ENCODE peak calls at places on chromosomes 2 and 18, in eight cellular contexts. One of them, this sample, is unnamed. For H3K9me3, the result is how much of the 10 kb centered on the place peaks cover.

GRCh38 chr2:46171441-46171953 is 125.7 kb upstream of the EPAS1 start:
- DNase-seq in stomach: no peak
- DNase-seq in PC-9: peak
- DNase-seq in colonic mucosa: no peak
- DNase-seq in tibial artery: no peak
- DNase-seq in spleen: no peak
- DNase-seq in CD8-positive, alpha-beta T cell: no peak
- DNase-seq in suprapubic skin: no peak
- DNase-seq in this sample: no peak

GRCh38 chr18:79600596-79600995 is 79.0 kb upstream of the CTDP1 start:
- DNase-seq in stomach: no peak
- DNase-seq in CD8-positive, alpha-beta T cell: no peak
- DNase-seq in suprapubic skin: no peak
- DNase-seq in tibial artery: peak
- DNase-seq in colonic mucosa: no peak
- DNase-seq in PC-9: no peak
- DNase-seq in spleen: peak
- DNase-seq in this sample: no peak

GRCh38 chr2:161592713-161593112 is 31.5 kb upstream of the SLC4A10 start:
- DNase-seq in CD8-positive, alpha-beta T cell: no peak
- DNase-seq in tibial artery: no peak
- DNase-seq in stomach: no peak
- DNase-seq in suprapubic skin: no peak
- DNase-seq in colonic mucosa: no peak
- DNase-seq in PC-9: no peak
- DNase-seq in spleen: no peak
- DNase-seq in this sample: no peak

GRCh38 chr2:238290079-238290478 is 1.7 kb upstream of the PER2 start:
- DNase-seq in spleen: peak
- DNase-seq in suprapubic skin: peak
- DNase-seq in stomach: peak
- DNase-seq in CD8-positive, alpha-beta T cell: no peak
- DNase-seq in colonic mucosa: peak
- DNase-seq in tibial artery: peak
- DNase-seq in PC-9: peak
- DNase-seq in this sample: peak

GRCh38 chr2:24382363-24383021 is 22.2 kb upstream of the ITSN2 start:
- DNase-seq in CD8-positive, alpha-beta T cell: peak
- DNase-seq in spleen: peak
- DNase-seq in PC-9: peak
- DNase-seq in suprapubic skin: no peak
- DNase-seq in colonic mucosa: peak
- DNase-seq in stomach: peak
- DNase-seq in tibial artery: peak
- DNase-seq in this sample: peak

GRCh38 chr2:37322368-37322767 is 2.3 kb downstream of the PRKD3 start:
- DNase-seq in tibial artery: no peak
- DNase-seq in CD8-positive, alpha-beta T cell: no peak
- DNase-seq in colonic mucosa: no peak
- DNase-seq in stomach: no peak
- DNase-seq in PC-9: no peak
- DNase-seq in spleen: no peak
- DNase-seq in suprapubic skin: no peak
- DNase-seq in this sample: no peak

GRCh38 chr18:79708412-79708811 is 28.8 kb downstream of the CTDP1 start:
- DNase-seq in suprapubic skin: no peak
- DNase-seq in colonic mucosa: no peak
- DNase-seq in CD8-positive, alpha-beta T cell: no peak
- DNase-seq in tibial artery: no peak
- DNase-seq in PC-9: no peak
- DNase-seq in stomach: no peak
- DNase-seq in spleen: peak
- DNase-seq in this sample: no peak

GRCh38 chr2:198991431-198991830 is 466.3 kb downstream of the SATB2 start:
- DNase-seq in colonic mucosa: no peak
- DNase-seq in stomach: no peak
- DNase-seq in CD8-positive, alpha-beta T cell: no peak
- DNase-seq in PC-9: no peak
- DNase-seq in tibial artery: no peak
- DNase-seq in spleen: no peak
- DNase-seq in suprapubic skin: no peak
- DNase-seq in this sample: no peak

GRCh38 chr2:158034198-158034831 is 67.4 kb upstream of the UPP2 start:
- DNase-seq in PC-9: no peak
- DNase-seq in stomach: peak
- DNase-seq in CD8-positive, alpha-beta T cell: no peak
- DNase-seq in spleen: no peak
- DNase-seq in colonic mucosa: peak
- DNase-seq in tibial artery: no peak
- DNase-seq in suprapubic skin: no peak
- DNase-seq in this sample: peak

GRCh38 chr2:232927793-232928563 is 57.9 kb downstream of the SNORC start:
- DNase-seq in tibial artery: no peak
- DNase-seq in colonic mucosa: no peak
- DNase-seq in CD8-positive, alpha-beta T cell: no peak
- DNase-seq in suprapubic skin: no peak
- DNase-seq in PC-9: no peak
- DNase-seq in spleen: no peak
- DNase-seq in stomach: no peak
- DNase-seq in this sample: no peak

GRCh38 chr2:113208995-113209868 is 35.5 kb downstream of the PSD4 start:
- DNase-seq in spleen: no peak
- DNase-seq in CD8-positive, alpha-beta T cell: no peak
- DNase-seq in suprapubic skin: no peak
- DNase-seq in tibial artery: peak
- DNase-seq in colonic mucosa: no peak
- DNase-seq in PC-9: no peak
- DNase-seq in stomach: no peak
- DNase-seq in this sample: no peak

GRCh38 chr2:233380132-233381012 is 26.1 kb downstream of the DGKD start:
- DNase-seq in spleen: no peak
- DNase-seq in stomach: no peak
- DNase-seq in tibial artery: no peak
- DNase-seq in PC-9: no peak
- DNase-seq in suprapubic skin: peak
- DNase-seq in CD8-positive, alpha-beta T cell: no peak
- DNase-seq in colonic mucosa: no peak
- DNase-seq in this sample: no peak

GRCh38 chr2:77397763-77398162 is 124.4 kb downstream of the LRRTM4 start:
- DNase-seq in spleen: no peak
- DNase-seq in stomach: no peak
- DNase-seq in CD8-positive, alpha-beta T cell: no peak
- DNase-seq in PC-9: no peak
- DNase-seq in colonic mucosa: no peak
- DNase-seq in tibial artery: no peak
- DNase-seq in suprapubic skin: no peak
- DNase-seq in this sample: no peak

GRCh38 chr2:223218587-223219178 is 166.7 kb downstream of the KCNE4 start:
- DNase-seq in colonic mucosa: no peak
- DNase-seq in stomach: no peak
- DNase-seq in tibial artery: no peak
- DNase-seq in spleen: no peak
- DNase-seq in PC-9: no peak
- DNase-seq in CD8-positive, alpha-beta T cell: no peak
- DNase-seq in suprapubic skin: no peak
- DNase-seq in this sample: no peak

GRCh38 chr2:46067501-46068292 is 229.5 kb upstream of the EPAS1 start:
- DNase-seq in stomach: no peak
- DNase-seq in PC-9: peak
- DNase-seq in tibial artery: no peak
- DNase-seq in CD8-positive, alpha-beta T cell: no peak
- DNase-seq in spleen: no peak
- DNase-seq in suprapubic skin: no peak
- DNase-seq in colonic mucosa: no peak
- DNase-seq in this sample: no peak

GRCh38 chr2:233802132-233802815 is 24.1 kb downstream of the MROH2A start:
- DNase-seq in suprapubic skin: peak
- DNase-seq in stomach: peak
- DNase-seq in PC-9: no peak
- DNase-seq in tibial artery: no peak
- DNase-seq in colonic mucosa: peak
- DNase-seq in CD8-positive, alpha-beta T cell: no peak
- DNase-seq in spleen: peak
- DNase-seq in this sample: peak

GRCh38 chr2:125386074-125386473 is 1269.9 kb upstream of the GYPC start:
- DNase-seq in suprapubic skin: no peak
- DNase-seq in PC-9: no peak
- DNase-seq in CD8-positive, alpha-beta T cell: no peak
- DNase-seq in stomach: no peak
- DNase-seq in spleen: no peak
- DNase-seq in tibial artery: no peak
- DNase-seq in colonic mucosa: no peak
- DNase-seq in this sample: no peak
- H3K9me3 ChIP-seq in suprapubic skin: under half
- H3K9me3 ChIP-seq in PC-9: under half
- H3K9me3 ChIP-seq in CD8-positive, alpha-beta T cell: under half
- H3K9me3 ChIP-seq in stomach: under half
- H3K9me3 ChIP-seq in spleen: under half
- H3K9me3 ChIP-seq in tibial artery: under half
- H3K9me3 ChIP-seq in colonic mucosa: under half
- H3K9me3 ChIP-seq in this sample: under half

GRCh38 chr2:208097801-208098200 is 26.5 kb downstream of the CRYGD start:
- DNase-seq in colonic mucosa: no peak
- DNase-seq in tibial artery: no peak
- DNase-seq in PC-9: no peak
- DNase-seq in CD8-positive, alpha-beta T cell: no peak
- DNase-seq in spleen: no peak
- DNase-seq in suprapubic skin: no peak
- DNase-seq in stomach: no peak
- DNase-seq in this sample: no peak
- H3K9me3 ChIP-seq in colonic mucosa: under half
- H3K9me3 ChIP-seq in tibial artery: under half
- H3K9me3 ChIP-seq in PC-9: under half
- H3K9me3 ChIP-seq in CD8-positive, alpha-beta T cell: under half
- H3K9me3 ChIP-seq in spleen: under half
- H3K9me3 ChIP-seq in suprapubic skin: under half
- H3K9me3 ChIP-seq in stomach: under half
- H3K9me3 ChIP-seq in this sample: under half

DNA sequence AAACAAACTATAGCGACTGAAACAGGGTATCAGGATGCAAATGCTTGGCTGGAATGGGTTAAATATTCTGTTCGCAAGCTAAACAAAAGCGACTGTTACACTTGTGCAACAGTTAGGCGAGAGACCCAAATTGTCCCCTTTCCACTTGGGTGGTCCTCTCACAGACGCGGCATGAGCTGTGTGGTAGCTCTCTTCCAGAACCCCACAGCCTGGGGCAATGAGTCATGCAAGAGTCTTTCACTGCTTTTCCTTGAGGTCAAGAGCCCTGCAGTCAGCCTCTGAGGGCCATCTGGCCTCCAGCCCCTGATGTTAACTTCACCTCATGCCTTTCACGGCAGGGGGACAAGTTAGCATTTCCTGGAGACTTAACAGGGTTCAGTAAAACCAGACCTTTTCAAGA is 25.7 kb downstream of the SULT1C4 start:
- DNase-seq in suprapubic skin: no peak
- DNase-seq in colonic mucosa: no peak
- DNase-seq in PC-9: no peak
- DNase-seq in CD8-positive, alpha-beta T cell: no peak
- DNase-seq in spleen: no peak
- DNase-seq in tibial artery: no peak
- DNase-seq in stomach: no peak
- DNase-seq in this sample: no peak
- H3K9me3 ChIP-seq in suprapubic skin: under half
- H3K9me3 ChIP-seq in colonic mucosa: under half
- H3K9me3 ChIP-seq in PC-9: under half
- H3K9me3 ChIP-seq in CD8-positive, alpha-beta T cell: under half
- H3K9me3 ChIP-seq in spleen: half or more
- H3K9me3 ChIP-seq in tibial artery: under half
- H3K9me3 ChIP-seq in stomach: under half
- H3K9me3 ChIP-seq in this sample: under half

GRCh38 chr2:81299841-81300240 is 995.3 kb upstream of the LRRTM1 start:
- DNase-seq in suprapubic skin: no peak
- DNase-seq in CD8-positive, alpha-beta T cell: no peak
- DNase-seq in colonic mucosa: no peak
- DNase-seq in tibial artery: no peak
- DNase-seq in spleen: no peak
- DNase-seq in PC-9: no peak
- DNase-seq in stomach: no peak
- DNase-seq in this sample: no peak
- H3K9me3 ChIP-seq in suprapubic skin: under half
- H3K9me3 ChIP-seq in CD8-positive, alpha-beta T cell: under half
- H3K9me3 ChIP-seq in colonic mucosa: under half
- H3K9me3 ChIP-seq in tibial artery: under half
- H3K9me3 ChIP-seq in spleen: half or more
- H3K9me3 ChIP-seq in PC-9: under half
- H3K9me3 ChIP-seq in stomach: under half
- H3K9me3 ChIP-seq in this sample: under half

DNA sequence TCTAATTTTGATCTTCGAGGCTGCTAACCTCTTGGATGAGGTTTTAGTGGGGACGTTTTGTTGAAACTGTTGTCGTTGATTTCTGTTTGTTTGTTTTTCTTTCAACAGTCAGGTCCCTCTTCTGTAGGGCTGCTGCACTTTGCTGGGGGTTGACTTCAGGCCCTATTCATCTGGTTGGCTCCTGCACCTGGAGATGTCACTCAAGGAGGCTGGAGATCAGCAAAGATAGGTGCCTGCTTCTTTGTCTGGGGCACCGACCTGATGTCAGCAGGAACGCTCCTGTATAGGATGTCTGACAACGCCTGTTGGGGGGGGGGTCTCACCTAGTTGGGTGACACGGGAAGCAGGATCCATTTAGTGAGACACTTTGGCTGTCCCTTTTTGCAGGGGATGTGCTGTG is 915.6 kb upstream of the CHAC2 start:
- DNase-seq in stomach: no peak
- DNase-seq in spleen: no peak
- DNase-seq in colonic mucosa: no peak
- DNase-seq in tibial artery: no peak
- DNase-seq in suprapubic skin: no peak
- DNase-seq in CD8-positive, alpha-beta T cell: no peak
- DNase-seq in PC-9: no peak
- DNase-seq in this sample: no peak
- H3K9me3 ChIP-seq in stomach: under half
- H3K9me3 ChIP-seq in spleen: under half
- H3K9me3 ChIP-seq in colonic mucosa: under half
- H3K9me3 ChIP-seq in tibial artery: under half
- H3K9me3 ChIP-seq in suprapubic skin: under half
- H3K9me3 ChIP-seq in CD8-positive, alpha-beta T cell: under half
- H3K9me3 ChIP-seq in PC-9: under half
- H3K9me3 ChIP-seq in this sample: under half

GRCh38 chr2:106010818-106011355 is 183.2 kb downstream of the UXS1 start:
- DNase-seq in stomach: no peak
- DNase-seq in suprapubic skin: no peak
- DNase-seq in spleen: no peak
- DNase-seq in CD8-positive, alpha-beta T cell: no peak
- DNase-seq in colonic mucosa: no peak
- DNase-seq in PC-9: no peak
- DNase-seq in tibial artery: no peak
- DNase-seq in this sample: no peak
- H3K9me3 ChIP-seq in stomach: under half
- H3K9me3 ChIP-seq in suprapubic skin: under half
- H3K9me3 ChIP-seq in spleen: under half
- H3K9me3 ChIP-seq in CD8-positive, alpha-beta T cell: under half
- H3K9me3 ChIP-seq in colonic mucosa: under half
- H3K9me3 ChIP-seq in PC-9: under half
- H3K9me3 ChIP-seq in tibial artery: under half
- H3K9me3 ChIP-seq in this sample: under half

DNA sequence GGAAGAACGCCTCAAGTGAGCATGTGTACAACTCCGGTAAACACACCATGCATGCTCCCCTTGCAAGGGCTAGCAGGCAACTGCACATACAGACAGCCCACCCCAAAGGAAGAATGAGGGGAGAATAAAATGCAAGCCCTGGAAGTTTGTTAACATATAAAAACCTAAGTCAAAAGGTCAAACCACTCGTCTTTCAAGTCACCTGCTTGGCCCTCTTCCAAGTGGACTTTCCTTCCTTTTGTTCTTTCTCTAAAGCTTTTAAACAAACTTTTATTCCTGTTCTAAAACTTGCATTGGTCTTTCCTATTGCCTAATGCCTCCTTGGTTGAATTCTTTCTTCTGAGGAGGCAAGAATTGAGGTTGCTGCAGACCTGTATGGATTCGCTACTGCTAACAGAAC is 5.2 kb upstream of the RPIA start:
- DNase-seq in suprapubic skin: no peak
- DNase-seq in spleen: no peak
- DNase-seq in tibial artery: no peak
- DNase-seq in PC-9: no peak
- DNase-seq in CD8-positive, alpha-beta T cell: no peak
- DNase-seq in colonic mucosa: no peak
- DNase-seq in stomach: peak
- DNase-seq in this sample: no peak
- H3K9me3 ChIP-seq in suprapubic skin: under half
- H3K9me3 ChIP-seq in spleen: under half
- H3K9me3 ChIP-seq in tibial artery: under half
- H3K9me3 ChIP-seq in PC-9: under half
- H3K9me3 ChIP-seq in CD8-positive, alpha-beta T cell: under half
- H3K9me3 ChIP-seq in colonic mucosa: under half
- H3K9me3 ChIP-seq in stomach: under half
- H3K9me3 ChIP-seq in this sample: under half

This sample was measured in lung.